ENCODE peak calls at places on chromosome 2, in seven cellular contexts. One of them, this sample, is unnamed.

GRCh38 chr2:402721-403120 is 114.8 kb upstream of the ALKAL2 start:
- DNase-seq in cardiac fibroblast: no peak
- DNase-seq in heart right ventricle: no peak
- DNase-seq in Calu3: no peak
- DNase-seq in fibroblast of the aortic adventitia: no peak
- DNase-seq in bronchial epithelial cell: no peak
- DNase-seq in brain microvascular endothelial cell: no peak
- DNase-seq in this sample: no peak

GRCh38 chr2:106358081-106358480 is 110.1 kb downstream of the RGPD3 start:
- DNase-seq in cardiac fibroblast: no peak
- DNase-seq in heart right ventricle: no peak
- DNase-seq in Calu3: no peak
- DNase-seq in fibroblast of the aortic adventitia: no peak
- DNase-seq in bronchial epithelial cell: no peak
- DNase-seq in brain microvascular endothelial cell: no peak
- DNase-seq in this sample: no peak

GRCh38 chr2:84297155-84297554 is 161.9 kb downstream of the SUCLG1 start:
- DNase-seq in cardiac fibroblast: no peak
- DNase-seq in heart right ventricle: no peak
- DNase-seq in Calu3: peak; percentile 60
- DNase-seq in fibroblast of the aortic adventitia: no peak
- DNase-seq in bronchial epithelial cell: peak; percentile 74
- DNase-seq in brain microvascular endothelial cell: no peak
- DNase-seq in this sample: no peak

GRCh38 chr2:112047537-112048235 is 7.4 kb upstream of the TMEM87B start:
- DNase-seq in cardiac fibroblast: peak; percentile 51
- DNase-seq in heart right ventricle: no peak
- DNase-seq in Calu3: no peak
- DNase-seq in fibroblast of the aortic adventitia: peak; percentile 62
- DNase-seq in bronchial epithelial cell: no peak
- DNase-seq in brain microvascular endothelial cell: no peak
- DNase-seq in this sample: no peak

GRCh38 chr2:133780099-133780996 is 212.1 kb upstream of the NCKAP5 start:
- DNase-seq in cardiac fibroblast: peak; percentile 87
- DNase-seq in heart right ventricle: no peak
- DNase-seq in Calu3: peak; percentile 76
- DNase-seq in fibroblast of the aortic adventitia: peak; percentile 93
- DNase-seq in bronchial epithelial cell: peak; percentile 75
- DNase-seq in brain microvascular endothelial cell: peak; percentile 94
- DNase-seq in this sample: peak; percentile 50

GRCh38 chr2:176873403-176873802 is 339.2 kb upstream of the HNRNPA3 start:
- DNase-seq in cardiac fibroblast: no peak
- DNase-seq in heart right ventricle: no peak
- DNase-seq in Calu3: no peak
- DNase-seq in fibroblast of the aortic adventitia: peak; percentile 2
- DNase-seq in bronchial epithelial cell: no peak
- DNase-seq in brain microvascular endothelial cell: peak; percentile 9
- DNase-seq in this sample: no peak

GRCh38 chr2:170525566-170525900 is 189.6 kb upstream of the SP5 start:
- DNase-seq in cardiac fibroblast: peak; percentile 94
- DNase-seq in heart right ventricle: peak; percentile 36
- DNase-seq in Calu3: peak; percentile 65
- DNase-seq in fibroblast of the aortic adventitia: peak; percentile 80
- DNase-seq in bronchial epithelial cell: peak; percentile 92
- DNase-seq in brain microvascular endothelial cell: peak; percentile 98
- DNase-seq in this sample: no peak

GRCh38 chr2:233037078-233037477 is 4.6 kb downstream of the NEU2 start:
- DNase-seq in cardiac fibroblast: peak; percentile 80
- DNase-seq in heart right ventricle: no peak
- DNase-seq in Calu3: no peak
- DNase-seq in fibroblast of the aortic adventitia: peak; percentile 82
- DNase-seq in bronchial epithelial cell: peak; percentile 68
- DNase-seq in brain microvascular endothelial cell: no peak
- DNase-seq in this sample: no peak

GRCh38 chr2:102126660-102127059 is 15.9 kb upstream of the IL1R1 start:
- DNase-seq in cardiac fibroblast: peak; percentile 54
- DNase-seq in heart right ventricle: no peak
- DNase-seq in Calu3: no peak
- DNase-seq in fibroblast of the aortic adventitia: no peak
- DNase-seq in bronchial epithelial cell: no peak
- DNase-seq in brain microvascular endothelial cell: peak; percentile 58
- DNase-seq in this sample: no peak

GRCh38 chr2:64525323-64525625 is 1.1 kb downstream of the AFTPH start:
- DNase-seq in cardiac fibroblast: peak; percentile 18
- DNase-seq in heart right ventricle: no peak
- DNase-seq in Calu3: no peak
- DNase-seq in fibroblast of the aortic adventitia: peak; percentile 26
- DNase-seq in bronchial epithelial cell: peak; percentile 56
- DNase-seq in brain microvascular endothelial cell: peak; percentile 6
- DNase-seq in this sample: no peak

GRCh38 chr2:9288233-9288632 is 81.6 kb downstream of the ASAP2 start:
- DNase-seq in cardiac fibroblast: peak; percentile 83
- DNase-seq in heart right ventricle: no peak
- DNase-seq in Calu3: peak; percentile 48
- DNase-seq in fibroblast of the aortic adventitia: peak; percentile 91
- DNase-seq in bronchial epithelial cell: peak; percentile 79
- DNase-seq in brain microvascular endothelial cell: peak; percentile 93
- DNase-seq in this sample: no peak

GRCh38 chr2:233836359-233836758 is 18.0 kb downstream of the HJURP start:
- DNase-seq in cardiac fibroblast: no peak
- DNase-seq in heart right ventricle: no peak
- DNase-seq in Calu3: no peak
- DNase-seq in fibroblast of the aortic adventitia: no peak
- DNase-seq in bronchial epithelial cell: no peak
- DNase-seq in brain microvascular endothelial cell: no peak
- DNase-seq in this sample: no peak

GRCh38 chr2:233140913-233141469 is 80.8 kb downstream of the INPP5D start:
- DNase-seq in cardiac fibroblast: no peak
- DNase-seq in heart right ventricle: no peak
- DNase-seq in Calu3: no peak
- DNase-seq in fibroblast of the aortic adventitia: no peak
- DNase-seq in bronchial epithelial cell: no peak
- DNase-seq in brain microvascular endothelial cell: no peak
- DNase-seq in this sample: no peak

GRCh38 chr2:158493458-158493857 is 36.7 kb downstream of the PKP4 start:
- DNase-seq in cardiac fibroblast: peak; percentile 16
- DNase-seq in heart right ventricle: no peak
- DNase-seq in Calu3: no peak
- DNase-seq in fibroblast of the aortic adventitia: peak; percentile 16
- DNase-seq in bronchial epithelial cell: no peak
- DNase-seq in brain microvascular endothelial cell: no peak
- DNase-seq in this sample: no peak

GRCh38 chr2:61044596-61044995 is 21.1 kb upstream of the SANBR start:
- DNase-seq in cardiac fibroblast: peak; percentile 32
- DNase-seq in heart right ventricle: no peak
- DNase-seq in Calu3: no peak
- DNase-seq in fibroblast of the aortic adventitia: peak; percentile 38
- DNase-seq in bronchial epithelial cell: no peak
- DNase-seq in brain microvascular endothelial cell: no peak
- DNase-seq in this sample: no peak

GRCh38 chr2:222318026-222318711 is 19.4 kb upstream of the PAX3 start:
- DNase-seq in cardiac fibroblast: peak; percentile 80
- DNase-seq in heart right ventricle: peak; percentile 49
- DNase-seq in Calu3: peak; percentile 85
- DNase-seq in fibroblast of the aortic adventitia: peak; percentile 69
- DNase-seq in bronchial epithelial cell: peak; percentile 73
- DNase-seq in brain microvascular endothelial cell: peak; percentile 47
- DNase-seq in this sample: peak; percentile 68

GRCh38 chr2:143433158-143433557 is 303.9 kb downstream of the ARHGAP15 start:
- DNase-seq in cardiac fibroblast: peak; percentile 35
- DNase-seq in heart right ventricle: no peak
- DNase-seq in Calu3: no peak
- DNase-seq in fibroblast of the aortic adventitia: peak; percentile 17
- DNase-seq in bronchial epithelial cell: no peak
- DNase-seq in brain microvascular endothelial cell: no peak
- DNase-seq in this sample: no peak

GRCh38 chr2:190927257-190927656 is 46.6 kb downstream of the GLS start:
- DNase-seq in cardiac fibroblast: no peak
- DNase-seq in heart right ventricle: no peak
- DNase-seq in Calu3: peak; percentile 43
- DNase-seq in fibroblast of the aortic adventitia: peak; percentile 74
- DNase-seq in bronchial epithelial cell: peak; percentile 42
- DNase-seq in brain microvascular endothelial cell: peak; percentile 27
- DNase-seq in this sample: no peak

GRCh38 chr2:133812826-133813617 is 244.8 kb upstream of the NCKAP5 start:
- DNase-seq in cardiac fibroblast: peak; percentile 50
- DNase-seq in heart right ventricle: no peak
- DNase-seq in Calu3: no peak
- DNase-seq in fibroblast of the aortic adventitia: peak; percentile 64
- DNase-seq in bronchial epithelial cell: peak; percentile 82
- DNase-seq in brain microvascular endothelial cell: peak; percentile 27
- DNase-seq in this sample: no peak

GRCh38 chr2:126655500-126656310 is at the start of gene GYPC:
- DNase-seq in cardiac fibroblast: peak; percentile 83
- DNase-seq in heart right ventricle: peak; percentile 84
- DNase-seq in Calu3: no peak
- DNase-seq in fibroblast of the aortic adventitia: peak; percentile 87
- DNase-seq in bronchial epithelial cell: no peak
- DNase-seq in brain microvascular endothelial cell: peak; percentile 56
- DNase-seq in this sample: peak; percentile 59

GRCh38 chr2:120797421-120798289 is 62.0 kb downstream of the GLI2 start:
- DNase-seq in cardiac fibroblast: no peak
- DNase-seq in heart right ventricle: no peak
- DNase-seq in Calu3: no peak
- DNase-seq in fibroblast of the aortic adventitia: no peak
- DNase-seq in bronchial epithelial cell: no peak
- DNase-seq in brain microvascular endothelial cell: no peak
- DNase-seq in this sample: no peak

DNA sequence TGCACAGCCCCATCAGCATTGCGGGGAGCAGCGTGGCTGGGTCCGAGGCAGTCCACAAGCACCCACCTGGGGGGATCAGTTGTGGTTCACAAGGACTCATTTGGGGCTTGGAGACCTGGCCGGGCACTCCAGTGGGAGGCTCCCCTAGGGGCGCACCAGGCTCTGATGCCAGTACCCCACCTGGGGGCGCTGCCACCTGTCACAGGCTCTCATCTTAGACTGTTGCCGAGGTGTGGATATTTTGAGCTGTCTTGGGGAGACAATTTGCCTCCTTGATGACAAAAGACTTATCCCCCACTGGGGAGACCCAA is 3.0 kb downstream of the ADRA2B start:
- DNase-seq in cardiac fibroblast: no peak
- DNase-seq in heart right ventricle: no peak
- DNase-seq in Calu3: no peak
- DNase-seq in fibroblast of the aortic adventitia: no peak
- DNase-seq in bronchial epithelial cell: no peak
- DNase-seq in brain microvascular endothelial cell: no peak
- DNase-seq in this sample: no peak
- TF ChIP-seq CTCF in cardiac fibroblast: no peak
- TF ChIP-seq CTCF in heart right ventricle: no peak
- TF ChIP-seq CTCF in Calu3: no peak
- TF ChIP-seq CTCF in fibroblast of the aortic adventitia: no peak
- TF ChIP-seq CTCF in bronchial epithelial cell: no peak
- TF ChIP-seq CTCF in brain microvascular endothelial cell: peak; percentile 10
- TF ChIP-seq CTCF in this sample: peak; percentile 24

GRCh38 chr2:166888180-166888579 is at the start of gene XIRP2:
- DNase-seq in cardiac fibroblast: no peak
- DNase-seq in heart right ventricle: no peak
- DNase-seq in Calu3: no peak
- DNase-seq in fibroblast of the aortic adventitia: no peak
- DNase-seq in bronchial epithelial cell: no peak
- DNase-seq in brain microvascular endothelial cell: no peak
- DNase-seq in this sample: no peak

GRCh38 chr2:166897666-166898065 is 9.4 kb downstream of the XIRP2 start:
- DNase-seq in cardiac fibroblast: no peak
- DNase-seq in heart right ventricle: no peak
- DNase-seq in Calu3: no peak
- DNase-seq in fibroblast of the aortic adventitia: no peak
- DNase-seq in bronchial epithelial cell: no peak
- DNase-seq in brain microvascular endothelial cell: no peak
- DNase-seq in this sample: no peak

GRCh38 chr2:166895243-166895642 is 7.0 kb downstream of the XIRP2 start:
- DNase-seq in cardiac fibroblast: no peak
- DNase-seq in heart right ventricle: no peak
- DNase-seq in Calu3: no peak
- DNase-seq in fibroblast of the aortic adventitia: no peak
- DNase-seq in bronchial epithelial cell: no peak
- DNase-seq in brain microvascular endothelial cell: no peak
- DNase-seq in this sample: no peak

GRCh38 chr2:166891727-166892126 is 3.4 kb downstream of the XIRP2 start:
- DNase-seq in cardiac fibroblast: no peak
- DNase-seq in heart right ventricle: no peak
- DNase-seq in Calu3: no peak
- DNase-seq in fibroblast of the aortic adventitia: no peak
- DNase-seq in bronchial epithelial cell: no peak
- DNase-seq in brain microvascular endothelial cell: no peak
- DNase-seq in this sample: no peak

GRCh38 chr2:166892397-166892796 is 4.1 kb downstream of the XIRP2 start:
- DNase-seq in cardiac fibroblast: no peak
- DNase-seq in heart right ventricle: no peak
- DNase-seq in Calu3: no peak
- DNase-seq in fibroblast of the aortic adventitia: no peak
- DNase-seq in bronchial epithelial cell: no peak
- DNase-seq in brain microvascular endothelial cell: no peak
- DNase-seq in this sample: no peak
- TF ChIP-seq CTCF in cardiac fibroblast: no peak
- TF ChIP-seq CTCF in heart right ventricle: no peak
- TF ChIP-seq CTCF in Calu3: no peak
- TF ChIP-seq CTCF in fibroblast of the aortic adventitia: no peak
- TF ChIP-seq CTCF in bronchial epithelial cell: no peak
- TF ChIP-seq CTCF in brain microvascular endothelial cell: no peak
- TF ChIP-seq CTCF in this sample: no peak

GRCh38 chr2:183070942-183071844 is 7.4 kb upstream of the DUSP19 start:
- DNase-seq in cardiac fibroblast: peak; percentile 64
- DNase-seq in heart right ventricle: peak; percentile 40
- DNase-seq in Calu3: peak; percentile 10
- DNase-seq in fibroblast of the aortic adventitia: peak; percentile 41
- DNase-seq in bronchial epithelial cell: peak; percentile 28
- DNase-seq in brain microvascular endothelial cell: peak; percentile 57
- DNase-seq in this sample: peak; percentile 60
- TF ChIP-seq CTCF in cardiac fibroblast: peak; percentile 82
- TF ChIP-seq CTCF in heart right ventricle: peak; percentile 52
- TF ChIP-seq CTCF in Calu3: no peak
- TF ChIP-seq CTCF in fibroblast of the aortic adventitia: peak; percentile 70
- TF ChIP-seq CTCF in bronchial epithelial cell: peak; percentile 61
- TF ChIP-seq CTCF in brain microvascular endothelial cell: peak; percentile 81
- TF ChIP-seq CTCF in this sample: peak; percentile 70

DNA sequence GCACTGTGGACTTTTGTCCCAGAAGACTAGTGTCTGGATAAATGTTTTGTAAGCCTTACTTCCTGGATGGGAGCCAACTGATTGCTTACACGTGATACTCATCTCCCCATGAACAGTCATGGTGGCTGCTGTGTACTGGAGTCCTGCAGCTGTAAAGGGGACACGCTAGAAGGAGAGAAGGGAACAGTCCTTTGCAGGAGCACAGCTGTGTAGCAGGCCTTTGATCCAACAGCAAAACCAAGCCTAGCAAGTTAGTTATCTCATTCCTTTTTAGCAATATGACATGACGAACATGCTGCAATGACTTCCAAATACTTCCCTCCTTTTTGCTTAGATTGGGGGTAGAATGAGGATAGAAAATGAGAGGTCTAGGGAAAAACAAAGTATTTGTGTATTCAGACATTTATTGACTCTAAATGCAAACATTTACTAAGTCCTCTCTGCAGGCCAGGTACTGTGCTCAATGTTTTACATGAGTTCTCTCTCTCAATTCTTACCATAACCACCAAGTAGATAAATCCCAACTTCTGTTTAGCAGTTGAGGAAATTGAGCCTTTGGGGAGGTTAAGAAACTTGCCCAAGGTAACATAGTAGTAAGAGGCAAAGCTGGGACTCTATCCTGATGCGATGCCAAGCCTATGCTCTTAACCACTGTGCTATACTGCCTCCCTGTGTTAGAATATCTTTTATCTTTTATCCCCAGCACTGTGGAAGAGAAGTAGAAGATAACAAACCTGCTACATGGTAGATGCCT is 55.4 kb upstream of the CD28 start:
- DNase-seq in cardiac fibroblast: peak; percentile 81
- DNase-seq in heart right ventricle: no peak
- DNase-seq in Calu3: peak; percentile 44
- DNase-seq in fibroblast of the aortic adventitia: peak; percentile 81
- DNase-seq in bronchial epithelial cell: peak; percentile 73
- DNase-seq in brain microvascular endothelial cell: peak; percentile 47
- DNase-seq in this sample: no peak
- TF ChIP-seq CTCF in cardiac fibroblast: peak; percentile 22
- TF ChIP-seq CTCF in heart right ventricle: peak; percentile 44
- TF ChIP-seq CTCF in Calu3: peak; percentile 48
- TF ChIP-seq CTCF in fibroblast of the aortic adventitia: peak; percentile 33
- TF ChIP-seq CTCF in bronchial epithelial cell: peak; percentile 45
- TF ChIP-seq CTCF in brain microvascular endothelial cell: peak; percentile 39
- TF ChIP-seq CTCF in this sample: no peak